ENCODE peak calls at places on chromosomes 5 and 9, in four cellular contexts. One of them, this sample, is unnamed.
A peak's percentile ranks its signal among the peaks of the same experiment; 100 is the strongest.

GRCh38 chr5:177176175-177176704 is 42.7 kb downstream of the NSD1 start:
- DNase-seq in lower leg skin: no peak
- DNase-seq in psoas muscle: no peak
- DNase-seq in neural progenitor cell: no peak
- DNase-seq in this sample: no peak

GRCh38 chr5:154756203-154756870 is 1.2 kb downstream of the LARP1 start:
- DNase-seq in lower leg skin: peak; percentile 37
- DNase-seq in psoas muscle: peak; percentile 56
- DNase-seq in neural progenitor cell: peak; percentile 54
- DNase-seq in this sample: peak; percentile 37

GRCh38 chr9:117779760-117780159 is 75.6 kb downstream of the TLR4 start:
- DNase-seq in lower leg skin: no peak
- DNase-seq in psoas muscle: no peak
- DNase-seq in neural progenitor cell: peak; percentile 12
- DNase-seq in this sample: no peak

GRCh38 chr9:105243015-105243686 is 1.3 kb upstream of the SLC44A1 start:
- DNase-seq in lower leg skin: no peak
- DNase-seq in psoas muscle: no peak
- DNase-seq in neural progenitor cell: peak; percentile 4
- DNase-seq in this sample: peak; percentile 83

GRCh38 chr5:147803941-147804717 is 21.6 kb upstream of the JAKMIP2 start:
- DNase-seq in lower leg skin: no peak
- DNase-seq in psoas muscle: no peak
- DNase-seq in neural progenitor cell: no peak
- DNase-seq in this sample: no peak

GRCh38 chr5:139294372-139295165 is 1.0 kb downstream of the MATR3 start:
- DNase-seq in lower leg skin: peak; percentile 58
- DNase-seq in psoas muscle: peak; percentile 80
- DNase-seq in neural progenitor cell: peak; percentile 90
- DNase-seq in this sample: peak; percentile 84

GRCh38 chr5:73189816-73190451 is 16.9 kb downstream of the TMEM174 start:
- DNase-seq in lower leg skin: no peak
- DNase-seq in psoas muscle: peak; percentile 24
- DNase-seq in neural progenitor cell: no peak
- DNase-seq in this sample: peak; percentile 33

GRCh38 chr5:137389042-137389441 is 110.1 kb downstream of the SPOCK1 start:
- DNase-seq in lower leg skin: no peak
- DNase-seq in psoas muscle: no peak
- DNase-seq in neural progenitor cell: no peak
- DNase-seq in this sample: no peak

GRCh38 chr5:148937239-148937638 is 110.8 kb downstream of the ADRB2 start:
- DNase-seq in lower leg skin: no peak
- DNase-seq in psoas muscle: no peak
- DNase-seq in neural progenitor cell: no peak
- DNase-seq in this sample: no peak

GRCh38 chr5:82494942-82495341 is 216.8 kb upstream of the RPS23 start:
- DNase-seq in lower leg skin: no peak
- DNase-seq in psoas muscle: no peak
- DNase-seq in neural progenitor cell: no peak
- DNase-seq in this sample: peak; percentile 40
- TF ChIP-seq CTCF in lower leg skin: no peak
- TF ChIP-seq CTCF in psoas muscle: no peak
- TF ChIP-seq CTCF in neural progenitor cell: peak; percentile 30
- TF ChIP-seq CTCF in this sample: no peak

DNA sequence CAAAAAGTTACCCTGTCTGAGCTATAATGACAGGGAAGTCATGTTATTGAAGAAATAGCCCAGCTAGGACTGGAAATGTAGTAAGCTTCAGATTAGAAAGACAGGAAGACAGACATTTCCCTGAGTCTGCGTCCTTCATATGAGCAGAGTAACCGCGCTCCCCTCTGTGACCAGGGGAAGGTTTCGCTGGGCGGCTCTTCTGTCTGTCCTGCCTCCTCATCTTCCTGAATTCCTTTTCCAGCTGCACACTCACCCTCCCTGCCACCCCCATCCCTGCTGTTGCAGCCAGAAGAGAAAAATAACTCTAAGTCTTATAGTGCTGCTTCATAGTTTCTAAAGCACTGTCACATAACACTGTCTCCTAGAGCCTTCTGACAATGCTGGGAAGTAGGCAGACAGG is 8.6 kb downstream of the SPARC start:
- DNase-seq in lower leg skin: no peak
- DNase-seq in psoas muscle: no peak
- DNase-seq in neural progenitor cell: no peak
- DNase-seq in this sample: peak; percentile 77
- H3K4me3 ChIP-seq in lower leg skin: no peak overlapping the region
- H3K4me3 ChIP-seq in psoas muscle: peak overlapping the region; percentile 3
- H3K4me3 ChIP-seq in neural progenitor cell: no peak overlapping the region
- H3K4me3 ChIP-seq in this sample: no peak overlapping the region

DNA sequence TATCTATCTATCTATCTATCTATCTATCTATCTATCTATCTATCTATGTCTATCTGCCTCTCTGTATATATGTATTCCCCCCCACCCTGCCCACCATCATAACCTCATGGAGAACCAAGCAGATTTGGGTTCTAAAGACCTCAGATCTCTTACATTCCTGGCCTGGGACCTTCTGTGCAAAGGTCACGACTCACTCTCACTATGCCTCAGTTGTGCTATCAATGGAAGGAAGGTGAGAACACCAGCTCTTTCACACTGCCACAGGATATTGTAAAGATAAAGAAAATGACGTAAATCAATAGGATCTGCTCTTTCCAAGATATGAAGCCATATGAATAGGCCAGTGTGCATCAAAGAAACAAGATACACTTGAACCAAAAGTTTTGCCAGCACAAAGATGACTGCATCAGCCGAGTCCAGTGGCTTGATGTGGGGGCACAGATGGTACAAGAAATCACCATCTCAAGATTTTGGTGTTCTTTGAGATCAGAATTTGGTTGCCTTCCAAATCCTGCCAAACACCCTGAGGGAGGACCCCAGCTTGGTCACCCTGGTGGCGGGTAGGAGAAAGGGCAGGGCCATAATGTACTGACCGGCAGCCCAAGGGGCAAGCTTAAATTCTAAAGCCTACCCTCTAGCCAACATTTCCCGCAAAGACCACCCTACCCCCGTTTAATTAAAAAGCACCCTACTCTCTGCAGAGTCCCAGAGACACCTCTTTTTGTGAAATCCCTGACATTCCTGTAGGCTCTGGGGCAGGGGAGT is 8.4 kb upstream of the FGF1 start:
- DNase-seq in lower leg skin: no peak
- DNase-seq in psoas muscle: no peak
- DNase-seq in neural progenitor cell: no peak
- DNase-seq in this sample: no peak
- TF ChIP-seq CTCF in lower leg skin: no peak
- TF ChIP-seq CTCF in psoas muscle: no peak
- TF ChIP-seq CTCF in neural progenitor cell: peak; percentile 33
- TF ChIP-seq CTCF in this sample: peak; percentile 22

DNA sequence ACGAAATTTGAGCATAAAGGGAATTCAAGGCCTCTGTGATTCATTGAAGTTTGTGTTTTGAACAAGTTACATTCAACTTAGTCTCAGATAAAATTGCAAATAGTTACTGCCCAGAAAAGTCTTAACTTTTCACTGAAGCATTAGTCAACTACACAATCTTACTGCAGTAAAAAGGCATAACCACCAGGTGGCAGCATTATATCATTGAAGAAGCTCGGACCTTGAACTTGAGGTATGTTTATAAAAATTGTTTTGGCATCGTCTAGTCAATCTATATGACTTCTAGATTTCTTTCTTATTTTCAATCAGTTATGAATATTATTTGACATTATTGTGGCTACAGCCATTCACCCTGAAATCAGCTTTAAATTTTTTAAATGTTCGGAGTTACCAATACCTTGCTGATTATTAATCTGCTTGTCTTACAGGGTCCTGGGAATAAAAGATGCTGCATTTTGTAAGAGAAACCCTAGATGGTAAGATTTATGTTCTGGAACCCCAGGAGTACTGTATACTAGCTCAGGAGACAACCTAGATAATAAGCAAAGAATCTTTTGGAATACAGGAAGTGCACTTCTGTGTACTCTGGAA is 83.9 kb upstream of the GRAMD2B start:
- DNase-seq in lower leg skin: peak; percentile 65
- DNase-seq in psoas muscle: no peak
- DNase-seq in neural progenitor cell: peak; percentile 70
- DNase-seq in this sample: peak; percentile 87
- H3K4me3 ChIP-seq in lower leg skin: no peak overlapping the region
- H3K4me3 ChIP-seq in psoas muscle: no peak overlapping the region
- H3K4me3 ChIP-seq in neural progenitor cell: no peak overlapping the region
- H3K4me3 ChIP-seq in this sample: no peak overlapping the region

GRCh38 chr5:16867585-16867953 is 68.5 kb downstream of the MYO10 start:
- DNase-seq in lower leg skin: no peak
- DNase-seq in psoas muscle: no peak
- DNase-seq in neural progenitor cell: no peak
- DNase-seq in this sample: no peak

GRCh38 chr5:16869821-16870796 is 66.0 kb downstream of the MYO10 start:
- DNase-seq in lower leg skin: no peak
- DNase-seq in psoas muscle: no peak
- DNase-seq in neural progenitor cell: no peak
- DNase-seq in this sample: no peak

GRCh38 chr5:16866220-16866619 is 69.9 kb downstream of the MYO10 start:
- DNase-seq in lower leg skin: no peak
- DNase-seq in psoas muscle: no peak
- DNase-seq in neural progenitor cell: no peak
- DNase-seq in this sample: no peak

GRCh38 chr5:16864566-16864965 is 71.5 kb downstream of the MYO10 start:
- DNase-seq in lower leg skin: no peak
- DNase-seq in psoas muscle: no peak
- DNase-seq in neural progenitor cell: no peak
- DNase-seq in this sample: no peak

GRCh38 chr5:16866795-16867584 is 69.1 kb downstream of the MYO10 start:
- DNase-seq in lower leg skin: no peak
- DNase-seq in psoas muscle: no peak
- DNase-seq in neural progenitor cell: peak; percentile 64
- DNase-seq in this sample: peak; percentile 71
- TF ChIP-seq CTCF in lower leg skin: no peak
- TF ChIP-seq CTCF in psoas muscle: no peak
- TF ChIP-seq CTCF in neural progenitor cell: no peak
- TF ChIP-seq CTCF in this sample: no peak